ENCODE peak calls at places on chromosomes 1 and 21, in nine cellular contexts. One of them, this sample, is unnamed.
A peak's percentile ranks its signal among the peaks of the same experiment; 100 is the strongest.

GRCh38 chr1:115300087-115300856 is 37.8 kb downstream of the NGF start:
- DNase-seq in LoVo: no peak
- DNase-seq in GM23248: peak; percentile 71
- DNase-seq in psoas muscle: no peak
- DNase-seq in T-helper 22 cell: no peak
- DNase-seq in aorta: no peak
- DNase-seq in IMR-90: peak; percentile 32
- DNase-seq in cardiac septum: no peak
- DNase-seq in HTR-8/SVneo: peak; percentile 38
- DNase-seq in this sample: no peak

GRCh38 chr21:26115899-26116298 is 54.7 kb downstream of the APP start:
- DNase-seq in LoVo: no peak
- DNase-seq in GM23248: peak; percentile 83
- DNase-seq in psoas muscle: no peak
- DNase-seq in T-helper 22 cell: no peak
- DNase-seq in aorta: no peak
- DNase-seq in IMR-90: peak; percentile 75
- DNase-seq in cardiac septum: no peak
- DNase-seq in HTR-8/SVneo: no peak
- DNase-seq in this sample: no peak

GRCh38 chr1:42747125-42747524 is 7.1 kb upstream of the CLDN19 start:
- DNase-seq in LoVo: no peak
- DNase-seq in GM23248: peak; percentile 33
- DNase-seq in psoas muscle: peak; percentile 72
- DNase-seq in T-helper 22 cell: no peak
- DNase-seq in aorta: no peak
- DNase-seq in IMR-90: no peak
- DNase-seq in cardiac septum: peak; percentile 61
- DNase-seq in HTR-8/SVneo: no peak
- DNase-seq in this sample: no peak

GRCh38 chr21:43712268-43712942 is 6.5 kb upstream of the PDXK start:
- DNase-seq in LoVo: peak; percentile 95
- DNase-seq in GM23248: peak; percentile 78
- DNase-seq in psoas muscle: peak; percentile 70
- DNase-seq in T-helper 22 cell: no peak
- DNase-seq in aorta: peak; percentile 83
- DNase-seq in IMR-90: peak; percentile 32
- DNase-seq in cardiac septum: no peak
- DNase-seq in HTR-8/SVneo: peak; percentile 64
- DNase-seq in this sample: peak; percentile 71

GRCh38 chr1:6485140-6485936 is 6.1 kb downstream of the PLEKHG5 start:
- DNase-seq in LoVo: no peak
- DNase-seq in GM23248: peak; percentile 45
- DNase-seq in psoas muscle: no peak
- DNase-seq in T-helper 22 cell: no peak
- DNase-seq in aorta: no peak
- DNase-seq in IMR-90: no peak
- DNase-seq in cardiac septum: no peak
- DNase-seq in HTR-8/SVneo: no peak
- DNase-seq in this sample: no peak

GRCh38 chr1:67683306-67683705 is 1.7 kb upstream of the GADD45A start:
- DNase-seq in LoVo: peak; percentile 32
- DNase-seq in GM23248: peak; percentile 84
- DNase-seq in psoas muscle: no peak
- DNase-seq in T-helper 22 cell: no peak
- DNase-seq in aorta: no peak
- DNase-seq in IMR-90: peak; percentile 78
- DNase-seq in cardiac septum: no peak
- DNase-seq in HTR-8/SVneo: no peak
- DNase-seq in this sample: no peak

GRCh38 chr1:67766117-67766978 is 66.9 kb downstream of the GNG12 start:
- DNase-seq in LoVo: no peak
- DNase-seq in GM23248: peak; percentile 98
- DNase-seq in psoas muscle: no peak
- DNase-seq in T-helper 22 cell: no peak
- DNase-seq in aorta: peak; percentile 83
- DNase-seq in IMR-90: peak; percentile 94
- DNase-seq in cardiac septum: no peak
- DNase-seq in HTR-8/SVneo: peak; percentile 26
- DNase-seq in this sample: peak; percentile 40

GRCh38 chr1:3014041-3014440 is 7.2 kb upstream of the ACTRT2 start:
- DNase-seq in LoVo: no peak
- DNase-seq in GM23248: no peak
- DNase-seq in psoas muscle: no peak
- DNase-seq in T-helper 22 cell: no peak
- DNase-seq in aorta: peak; percentile 69
- DNase-seq in IMR-90: no peak
- DNase-seq in cardiac septum: peak; percentile 22
- DNase-seq in HTR-8/SVneo: no peak
- DNase-seq in this sample: no peak

GRCh38 chr1:220272841-220273090 is 513 bp upstream of the RAB3GAP2 start:
- DNase-seq in LoVo: no peak
- DNase-seq in GM23248: no peak
- DNase-seq in psoas muscle: no peak
- DNase-seq in T-helper 22 cell: no peak
- DNase-seq in aorta: no peak
- DNase-seq in IMR-90: no peak
- DNase-seq in cardiac septum: no peak
- DNase-seq in HTR-8/SVneo: no peak
- DNase-seq in this sample: no peak

GRCh38 chr1:8017495-8018310 is 8.4 kb downstream of the ERRFI1 start:
- DNase-seq in LoVo: no peak
- DNase-seq in GM23248: peak; percentile 64
- DNase-seq in psoas muscle: no peak
- DNase-seq in T-helper 22 cell: no peak
- DNase-seq in aorta: no peak
- DNase-seq in IMR-90: no peak
- DNase-seq in cardiac septum: no peak
- DNase-seq in HTR-8/SVneo: no peak
- DNase-seq in this sample: no peak

GRCh38 chr1:247294282-247294681 is 37.4 kb downstream of the ZNF496 start:
- DNase-seq in LoVo: no peak
- DNase-seq in GM23248: peak; percentile 86
- DNase-seq in psoas muscle: no peak
- DNase-seq in T-helper 22 cell: no peak
- DNase-seq in aorta: no peak
- DNase-seq in IMR-90: peak; percentile 94
- DNase-seq in cardiac septum: no peak
- DNase-seq in HTR-8/SVneo: peak; percentile 65
- DNase-seq in this sample: no peak

GRCh38 chr1:23436520-23437354 is 12.2 kb upstream of the TCEA3 start:
- DNase-seq in LoVo: no peak
- DNase-seq in GM23248: no peak
- DNase-seq in psoas muscle: no peak
- DNase-seq in T-helper 22 cell: peak; percentile 25
- DNase-seq in aorta: no peak
- DNase-seq in IMR-90: no peak
- DNase-seq in cardiac septum: no peak
- DNase-seq in HTR-8/SVneo: no peak
- DNase-seq in this sample: no peak

GRCh38 chr1:44681905-44682900 is 7.7 kb downstream of the ARMH1 start:
- DNase-seq in LoVo: no peak
- DNase-seq in GM23248: no peak
- DNase-seq in psoas muscle: no peak
- DNase-seq in T-helper 22 cell: no peak
- DNase-seq in aorta: no peak
- DNase-seq in IMR-90: no peak
- DNase-seq in cardiac septum: no peak
- DNase-seq in HTR-8/SVneo: no peak
- DNase-seq in this sample: no peak

GRCh38 chr21:15283138-15283537 is 218.3 kb upstream of the NRIP1 start:
- DNase-seq in LoVo: no peak
- DNase-seq in GM23248: no peak
- DNase-seq in psoas muscle: no peak
- DNase-seq in T-helper 22 cell: no peak
- DNase-seq in aorta: no peak
- DNase-seq in IMR-90: no peak
- DNase-seq in cardiac septum: no peak
- DNase-seq in HTR-8/SVneo: no peak
- DNase-seq in this sample: no peak

GRCh38 chr1:240170245-240170644 is 78.6 kb downstream of the FMN2 start:
- DNase-seq in LoVo: no peak
- DNase-seq in GM23248: no peak
- DNase-seq in psoas muscle: no peak
- DNase-seq in T-helper 22 cell: no peak
- DNase-seq in aorta: no peak
- DNase-seq in IMR-90: no peak
- DNase-seq in cardiac septum: no peak
- DNase-seq in HTR-8/SVneo: no peak
- DNase-seq in this sample: no peak

GRCh38 chr1:107963009-107963408 is 2.0 kb downstream of the VAV3 start:
- DNase-seq in LoVo: no peak
- DNase-seq in GM23248: no peak
- DNase-seq in psoas muscle: no peak
- DNase-seq in T-helper 22 cell: no peak
- DNase-seq in aorta: no peak
- DNase-seq in IMR-90: no peak
- DNase-seq in cardiac septum: no peak
- DNase-seq in HTR-8/SVneo: no peak
- DNase-seq in this sample: no peak

GRCh38 chr21:31974454-31974985 is 101.7 kb downstream of the HUNK start:
- DNase-seq in LoVo: no peak
- DNase-seq in GM23248: no peak
- DNase-seq in psoas muscle: no peak
- DNase-seq in T-helper 22 cell: no peak
- DNase-seq in aorta: no peak
- DNase-seq in IMR-90: no peak
- DNase-seq in cardiac septum: no peak
- DNase-seq in HTR-8/SVneo: no peak
- DNase-seq in this sample: no peak

GRCh38 chr1:101974599-101975225 is 22.0 kb downstream of the OLFM3 start:
- DNase-seq in LoVo: no peak
- DNase-seq in GM23248: no peak
- DNase-seq in psoas muscle: no peak
- DNase-seq in T-helper 22 cell: no peak
- DNase-seq in aorta: no peak
- DNase-seq in IMR-90: no peak
- DNase-seq in cardiac septum: no peak
- DNase-seq in HTR-8/SVneo: no peak
- DNase-seq in this sample: no peak

GRCh38 chr1:29177022-29177705 is 4.5 kb downstream of the SRSF4 start:
- DNase-seq in LoVo: no peak
- DNase-seq in GM23248: peak; percentile 35
- DNase-seq in psoas muscle: no peak
- DNase-seq in T-helper 22 cell: no peak
- DNase-seq in aorta: peak; percentile 32
- DNase-seq in IMR-90: no peak
- DNase-seq in cardiac septum: no peak
- DNase-seq in HTR-8/SVneo: no peak
- DNase-seq in this sample: no peak

GRCh38 chr1:202056644-202057334 is 46.4 kb downstream of the ELF3 start:
- DNase-seq in LoVo: peak; percentile 96
- DNase-seq in GM23248: no peak
- DNase-seq in psoas muscle: no peak
- DNase-seq in T-helper 22 cell: no peak
- DNase-seq in aorta: no peak
- DNase-seq in IMR-90: no peak
- DNase-seq in cardiac septum: no peak
- DNase-seq in HTR-8/SVneo: peak; percentile 51
- DNase-seq in this sample: peak; percentile 90

GRCh38 chr1:47627471-47628370 is 189.9 kb downstream of the FOXD2 start:
- DNase-seq in LoVo: no peak
- DNase-seq in GM23248: no peak
- DNase-seq in psoas muscle: no peak
- DNase-seq in T-helper 22 cell: no peak
- DNase-seq in aorta: no peak
- DNase-seq in IMR-90: no peak
- DNase-seq in cardiac septum: no peak
- DNase-seq in HTR-8/SVneo: no peak
- DNase-seq in this sample: no peak

GRCh38 chr21:18499761-18500376 is 96.3 kb upstream of the TMPRSS15 start:
- DNase-seq in LoVo: peak; percentile 21
- DNase-seq in GM23248: peak; percentile 42
- DNase-seq in psoas muscle: no peak
- DNase-seq in T-helper 22 cell: no peak
- DNase-seq in aorta: no peak
- DNase-seq in IMR-90: peak; percentile 13
- DNase-seq in cardiac septum: no peak
- DNase-seq in HTR-8/SVneo: no peak
- DNase-seq in this sample: no peak

GRCh38 chr1:228063251-228064191 is 19.0 kb upstream of the ARF1 start:
- DNase-seq in LoVo: no peak
- DNase-seq in GM23248: no peak
- DNase-seq in psoas muscle: peak; percentile 30
- DNase-seq in T-helper 22 cell: no peak
- DNase-seq in aorta: peak; percentile 75
- DNase-seq in IMR-90: no peak
- DNase-seq in cardiac septum: peak; percentile 66
- DNase-seq in HTR-8/SVneo: no peak
- DNase-seq in this sample: no peak

GRCh38 chr1:6165441-6165985 is 14.6 kb downstream of the CHD5 start:
- DNase-seq in LoVo: no peak
- DNase-seq in GM23248: no peak
- DNase-seq in psoas muscle: no peak
- DNase-seq in T-helper 22 cell: no peak
- DNase-seq in aorta: no peak
- DNase-seq in IMR-90: no peak
- DNase-seq in cardiac septum: no peak
- DNase-seq in HTR-8/SVneo: no peak
- DNase-seq in this sample: no peak